ENCODE peak calls at places on chromosomes 16 and 17, in six cellular contexts. A, V, J, U, G and F are unnamed samples.

GRCh38 chr17:42199411-42200011 is 5.2 kb upstream of the GHDC start:
- DNase-seq in A (no peak), V (no peak), J (no peak), U (no peak), G (no peak), F (peak)

GRCh38 chr16:48540222-48540900 is 69.6 kb downstream of the N4BP1 start:
- DNase-seq in A (no peak), V (no peak), J (no peak), U (no peak), G (no peak), F (no peak)

GRCh38 chr16:77647726-77648125 is 74.6 kb upstream of the NUDT7 start:
- DNase-seq in A (no peak), V (peak), J (no peak), U (no peak), G (peak), F (no peak)

GRCh38 chr16:17830651-17831050 is 359.9 kb upstream of the XYLT1 start:
- DNase-seq in A (no peak), V (no peak), J (peak), U (no peak), G (no peak), F (no peak)

GRCh38 chr17:20896153-20896649 is 146.6 kb downstream of the USP22 start:
- DNase-seq in A (no peak), V (peak), J (peak), U (no peak), G (no peak), F (peak)

GRCh38 chr16:16101585-16101984 is 121.7 kb downstream of the ABCC6 start:
- DNase-seq in A (no peak), V (no peak), J (no peak), U (no peak), G (no peak), F (peak)

GRCh38 chr16:20906225-20906870 is 5.8 kb downstream of the LYRM1 start:
- DNase-seq in A (no peak), V (peak), J (peak), U (no peak), G (peak), F (no peak)

GRCh38 chr17:31830971-31831755 is 27.9 kb downstream of the COPRS start:
- DNase-seq in A (no peak), V (peak), J (peak), U (no peak), G (peak), F (no peak)

GRCh38 chr17:74972973-74973328 is 392 bp upstream of the HID1 start:
- DNase-seq in A (no peak), V (no peak), J (no peak), U (no peak), G (no peak), F (no peak)

GRCh38 chr17:67245073-67245693 is at the start of gene HELZ:
- DNase-seq in A (peak), V (peak), J (peak), U (no peak), G (peak), F (peak)

GRCh38 chr17:60631119-60631518 is 31.1 kb downstream of the PPM1D start:
- DNase-seq in A (no peak), V (peak), J (no peak), U (no peak), G (peak), F (no peak)

GRCh38 chr16:86882586-86883280 is 304.4 kb downstream of the FOXL1 start:
- DNase-seq in A (no peak), V (peak), J (peak), U (no peak), G (peak), F (no peak)

GRCh38 chr17:68011199-68011665 is 15.0 kb upstream of the C17orf58 start:
- DNase-seq in A (peak), V (no peak), J (peak), U (no peak), G (no peak), F (no peak)

GRCh38 chr17:73184133-73184993 is 8.5 kb upstream of the COG1 start:
- DNase-seq in A (no peak), V (no peak), J (no peak), U (no peak), G (no peak), F (no peak)

GRCh38 chr17:7183433-7184090 is 4.4 kb upstream of the ASGR1 start:
- DNase-seq in A (no peak), V (no peak), J (peak), U (no peak), G (no peak), F (no peak)

GRCh38 chr17:31487063-31487647 is 95.7 kb downstream of the RAB11FIP4 start:
- DNase-seq in A (no peak), V (no peak), J (no peak), U (no peak), G (no peak), F (peak)

GRCh38 chr17:33049781-33050414 is 58.3 kb downstream of the SPACA3 start:
- DNase-seq in A (peak), V (peak), J (peak), U (no peak), G (peak), F (peak)

GRCh38 chr17:68794636-68795503 is 160.3 kb downstream of the ABCA8 start:
- DNase-seq in A (peak), V (peak), J (peak), U (peak), G (peak), F (no peak)

GRCh38 chr16:74606521-74607309 is at the start of gene GLG1:
- DNase-seq in A (peak), V (peak), J (peak), U (peak), G (peak), F (peak)

GRCh38 chr17:32755045-32755805 is 121.7 kb downstream of the MYO1D start:
- DNase-seq in A (peak), V (peak), J (peak), U (no peak), G (peak), F (no peak)

GRCh38 chr17:78875331-78875730 is 27.7 kb downstream of the CEP295NL start:
- DNase-seq in A (no peak), V (no peak), J (no peak), U (no peak), G (no peak), F (no peak)

GRCh38 chr17:79332011-79332410 is 257.4 kb downstream of the ENGASE start:
- DNase-seq in A (peak), V (no peak), J (no peak), U (no peak), G (no peak), F (no peak)

GRCh38 chr16:69404275-69404805 is 18.5 kb upstream of the TERF2 start:
- DNase-seq in A (peak), V (peak), J (peak), U (no peak), G (peak), F (no peak)

GRCh38 chr16:66525396-66526180 is 24.3 kb downstream of the TK2 start:
- DNase-seq in A (no peak), V (peak), J (no peak), U (no peak), G (peak), F (no peak)

GRCh38 chr17:61453563-61453962 is 1.3 kb downstream of the TBX4 start:
- DNase-seq in A (no peak), V (peak), J (peak), U (no peak), G (no peak), F (no peak)

GRCh38 chr16:82329504-82330192 is 159.6 kb upstream of the MPHOSPH6 start:
- DNase-seq in A (no peak), V (no peak), J (no peak), U (no peak), G (no peak), F (peak)

GRCh38 chr17:41140360-41141132 is at the start of gene KRTAP4-6:
- DNase-seq in A (peak), V (peak), J (peak), U (no peak), G (peak), F (no peak)

GRCh38 chr16:23903001-23903414 is 67.2 kb downstream of the PRKCB start:
- DNase-seq in A (peak), V (no peak), J (no peak), U (no peak), G (no peak), F (no peak)

GRCh38 chr16:12449795-12450194 is 353.9 kb downstream of the CPPED1 start:
- DNase-seq in A (no peak), V (no peak), J (peak), U (no peak), G (no peak), F (no peak)

GRCh38 chr17:57577751-57578607 is 167.1 kb downstream of the CCDC182 start:
- DNase-seq in A (peak), V (peak), J (peak), U (no peak), G (peak), F (no peak)
- H3K4me3 ChIP-seq in A (no peak), V (peak), J (peak), U (peak), G (peak), F (no peak)

GRCh38 chr17:3974980-3975379 is 10.7 kb upstream of the ATP2A3 start:
- DNase-seq in A (no peak), V (no peak), J (no peak), U (no peak), G (no peak), F (no peak)

GRCh38 chr17:3973498-3974137 is 9.4 kb upstream of the ATP2A3 start:
- DNase-seq in A (no peak), V (no peak), J (no peak), U (no peak), G (no peak), F (no peak)

GRCh38 chr17:3972281-3972731 is 8.1 kb upstream of the ATP2A3 start:
- DNase-seq in A (no peak), V (no peak), J (no peak), U (no peak), G (no peak), F (no peak)

GRCh38 chr17:3974138-3974687 is 10.0 kb upstream of the ATP2A3 start:
- DNase-seq in A (no peak), V (no peak), J (no peak), U (no peak), G (no peak), F (no peak)

DNA sequence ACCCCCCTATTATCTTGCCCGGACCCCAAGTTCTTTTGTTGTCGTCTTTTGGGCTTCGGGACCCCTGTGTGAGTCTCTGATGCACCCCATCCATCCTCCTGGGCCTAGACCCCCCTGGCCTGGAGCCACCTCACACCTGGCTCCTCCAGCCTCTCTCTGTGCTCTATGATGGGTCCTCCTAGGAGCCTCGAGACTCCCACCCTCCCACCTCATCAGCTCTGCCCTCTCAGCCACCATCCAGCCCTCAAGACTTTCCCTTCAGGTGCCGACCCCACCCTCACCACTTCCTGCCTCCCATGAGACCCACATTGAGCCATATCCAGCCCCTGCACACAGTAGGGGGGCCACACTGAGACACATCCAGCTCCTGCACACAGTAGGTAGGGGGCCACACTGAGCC is 8.7 kb upstream of the ATP2A3 start:
- DNase-seq in A (no peak), V (no peak), J (no peak), U (no peak), G (no peak), F (peak)
- H3K4me3 ChIP-seq in A (no peak), V (no peak), J (no peak), U (no peak), G (no peak), F (no peak)

GRCh38 chr16:3017806-3018506 is at the start of gene CLDN6:
- DNase-seq in A (peak), V (no peak), J (no peak), U (no peak), G (no peak), F (peak)
- H3K4me3 ChIP-seq in A (peak), V (no peak), J (no peak), U (no peak), G (no peak), F (no peak)

GRCh38 chr17:14311186-14311705 is 10.4 kb downstream of the HS3ST3B1 start:
- DNase-seq in A (no peak), V (no peak), J (no peak), U (no peak), G (no peak), F (no peak)

GRCh38 chr17:14310101-14310500 is 9.2 kb downstream of the HS3ST3B1 start:
- DNase-seq in A (no peak), V (no peak), J (no peak), U (no peak), G (no peak), F (no peak)

GRCh38 chr17:14311979-14312378 is 11.1 kb downstream of the HS3ST3B1 start:
- DNase-seq in A (no peak), V (no peak), J (no peak), U (no peak), G (no peak), F (no peak)

GRCh38 chr17:14308965-14309879 is 8.3 kb downstream of the HS3ST3B1 start:
- DNase-seq in A (peak), V (peak), J (peak), U (peak), G (peak), F (peak)

GRCh38 chr17:14310584-14310983 is 9.7 kb downstream of the HS3ST3B1 start:
- DNase-seq in A (no peak), V (no peak), J (no peak), U (no peak), G (no peak), F (no peak)
- H3K4me3 ChIP-seq in A (no peak), V (no peak), J (no peak), U (no peak), G (no peak), F (no peak)

DNA sequence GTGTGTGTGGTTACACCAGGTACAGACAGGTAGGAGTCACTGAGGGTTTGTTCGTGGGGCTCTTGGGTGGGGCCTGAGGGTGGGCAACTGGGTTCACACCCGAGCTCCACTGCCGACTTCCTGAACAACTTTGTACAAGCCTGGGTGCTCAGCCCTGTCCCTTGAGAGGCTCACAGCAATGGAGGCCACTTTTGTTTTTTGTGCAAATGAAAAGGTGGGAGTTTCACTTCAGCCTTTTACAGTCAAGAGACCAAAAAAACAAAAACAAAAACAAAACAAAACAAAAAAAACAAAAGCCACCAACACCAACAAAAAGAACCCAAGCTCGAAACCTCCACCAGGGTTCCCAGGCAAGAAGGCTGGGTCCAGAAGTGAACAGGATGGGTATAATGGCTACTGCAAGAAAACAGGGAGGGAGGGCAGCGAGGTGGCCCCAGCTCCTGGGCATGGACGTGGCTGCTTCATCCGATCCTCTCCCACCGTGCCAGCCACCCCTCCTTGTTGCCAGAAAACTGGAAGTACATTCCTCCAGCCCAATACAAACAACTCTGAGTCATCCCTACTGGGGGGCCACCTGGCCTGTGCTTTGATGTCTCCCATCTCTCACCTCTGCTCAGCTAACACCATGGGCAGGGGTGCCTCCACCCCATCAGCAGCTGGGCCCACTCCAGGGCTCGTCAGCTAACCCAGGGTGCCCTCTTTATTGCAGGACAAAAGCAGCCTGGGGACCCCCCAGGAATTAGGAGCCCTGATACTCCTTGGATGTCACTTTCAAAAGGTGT is 2.1 kb downstream of the RHBDF2 start:
- DNase-seq in A (peak), V (no peak), J (no peak), U (no peak), G (no peak), F (peak)
- H3K4me3 ChIP-seq in A (no peak), V (peak), J (no peak), U (peak), G (no peak), F (peak)

DNA sequence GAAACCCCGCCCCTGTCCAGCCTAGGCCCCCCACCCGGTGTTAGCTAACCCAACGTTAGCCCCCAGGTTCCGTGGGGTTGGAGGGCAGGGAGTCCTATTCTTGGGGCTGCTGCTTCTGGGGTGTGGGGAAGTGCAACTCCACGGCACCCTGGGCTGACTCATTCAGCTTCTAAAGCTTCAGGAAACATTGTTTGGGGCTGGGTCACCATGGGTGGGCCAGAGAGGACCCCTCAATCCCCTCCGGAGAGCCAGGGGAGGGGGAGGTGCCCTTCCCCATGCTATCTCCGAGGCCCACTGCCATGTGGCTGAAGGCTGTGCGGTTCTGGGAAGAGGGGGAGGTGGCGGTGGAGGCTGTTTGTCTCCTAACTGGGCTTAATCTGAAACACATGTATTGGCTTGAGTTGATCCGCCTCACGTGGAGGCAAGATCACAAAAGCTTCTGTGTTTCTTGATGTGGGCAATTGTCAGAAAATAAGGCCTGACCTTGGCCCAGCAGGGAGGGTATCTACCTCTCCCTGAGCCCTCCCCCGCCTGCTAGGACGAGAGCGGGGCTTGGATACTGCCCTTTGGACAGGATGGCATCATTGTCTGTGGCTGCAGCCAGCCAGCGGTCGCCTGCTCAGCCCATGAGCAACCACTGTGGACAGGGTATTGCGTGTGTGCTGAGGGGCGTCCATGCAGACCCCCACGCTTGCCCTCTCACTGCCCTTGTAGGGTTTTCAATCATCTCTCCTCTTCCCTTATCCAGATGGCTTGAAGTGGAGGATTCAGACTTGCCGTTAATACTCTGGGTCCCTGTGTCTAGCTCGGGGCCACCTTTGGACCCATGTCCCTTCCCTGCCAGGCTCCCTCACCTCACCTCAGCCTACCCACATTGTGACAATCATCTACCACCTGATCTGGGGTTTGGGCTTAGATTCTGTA is 1.3 kb downstream of the SERPINF1 start:
- DNase-seq in A (no peak), V (peak), J (peak), U (no peak), G (peak), F (no peak)
- H3K4me3 ChIP-seq in A (no peak), V (peak), J (peak), U (peak), G (peak), F (peak)

DNA sequence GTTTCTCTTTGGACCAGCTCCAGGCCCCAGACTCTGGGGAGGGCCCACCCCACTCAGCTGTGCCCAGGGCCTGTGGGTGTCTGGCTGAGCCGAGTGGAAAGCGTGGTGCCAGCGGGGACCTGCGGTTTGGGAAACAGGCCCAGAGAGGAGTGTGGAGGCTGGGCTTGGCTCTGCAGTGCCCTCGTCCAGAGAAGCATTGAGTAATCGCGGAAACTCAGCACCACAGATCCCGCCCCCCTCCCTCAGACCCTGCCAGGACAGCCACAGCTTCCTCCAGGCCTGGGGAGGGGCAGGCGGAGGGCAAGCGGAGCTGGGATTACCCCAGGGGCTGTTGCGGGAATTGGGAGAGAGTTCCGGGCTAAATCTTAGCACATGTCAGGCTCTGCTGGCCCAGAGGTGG is 14.6 kb upstream of the PITPNA start:
- DNase-seq in A (peak), V (peak), J (peak), U (peak), G (peak), F (peak)
- H3K4me3 ChIP-seq in A (no peak), V (no peak), J (no peak), U (no peak), G (no peak), F (no peak)

GRCh38 chr17:49574283-49574892 is 1.3 kb upstream of the NXPH3 start:
- DNase-seq in A (no peak), V (no peak), J (peak), U (no peak), G (no peak), F (no peak)

GRCh38 chr17:49576121-49576905 is 642 bp downstream of the NXPH3 start:
- DNase-seq in A (peak), V (no peak), J (peak), U (no peak), G (peak), F (no peak)

GRCh38 chr17:49574945-49575523 is 637 bp upstream of the NXPH3 start:
- DNase-seq in A (no peak), V (no peak), J (no peak), U (no peak), G (no peak), F (no peak)

GRCh38 chr17:49576906-49577650 is 1.4 kb downstream of the NXPH3 start:
- DNase-seq in A (no peak), V (no peak), J (no peak), U (no peak), G (no peak), F (no peak)

DNA sequence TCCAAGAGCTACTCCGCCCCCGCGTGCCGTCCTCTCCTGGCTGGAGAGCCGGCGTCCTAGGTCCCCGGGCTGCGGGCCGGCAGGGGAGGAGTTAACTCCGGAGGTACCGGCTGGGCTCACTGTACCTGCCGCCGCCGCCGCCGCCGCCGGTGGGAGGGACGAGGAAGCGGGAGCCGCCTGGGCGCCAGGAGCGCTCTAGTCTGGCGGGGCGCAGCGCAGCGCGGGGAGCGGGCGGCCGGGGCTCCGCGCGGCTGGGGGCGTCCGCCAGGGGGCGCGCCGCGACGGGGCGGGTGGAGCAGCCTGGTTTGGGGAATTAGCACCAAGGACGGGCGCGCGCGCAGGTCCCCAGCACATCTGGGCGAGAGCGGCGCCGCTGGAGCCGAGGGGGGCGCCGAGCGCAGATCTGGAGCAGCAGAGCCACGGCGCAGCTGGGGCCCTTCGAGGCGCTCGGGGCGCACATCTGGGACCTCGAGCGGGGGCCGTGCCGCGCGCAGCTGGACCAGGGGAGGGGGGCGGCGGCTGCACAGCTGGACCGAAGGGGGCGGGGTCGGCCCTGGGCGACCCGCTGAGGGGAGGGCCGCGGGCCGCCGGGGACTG is at the start of gene NXPH3:
- DNase-seq in A (peak), V (no peak), J (peak), U (no peak), G (peak), F (peak)
- H3K4me3 ChIP-seq in A (peak), V (peak), J (peak), U (peak), G (peak), F (peak)